ENCODE peak calls at places on chromosomes 3 and 15, in four cellular contexts. X is A549, A is heart left ventricle, R is adrenal gland. P is an unnamed sample.

GRCh38 chr3:130470132-130470531 is 46.8 kb upstream of the COL6A6 start:
- DNase-seq in X (no peak), A (no peak), R (no peak), P (no peak)

GRCh38 chr15:68187559-68187958 is 17.6 kb downstream of the CALML4 start:
- DNase-seq in X (no peak), A (peak), R (peak), P (no peak)

GRCh38 chr3:105415981-105416380 is 49.3 kb downstream of the ALCAM start:
- DNase-seq in X (no peak), A (no peak), R (no peak), P (no peak)

GRCh38 chr3:138846350-138846756 is 11.6 kb upstream of the PIK3CB start:
- DNase-seq in X (no peak), A (no peak), R (no peak), P (no peak)

GRCh38 chr3:195102609-195103467 is 168.1 kb downstream of the XXYLT1 start:
- DNase-seq in X (peak), A (no peak), R (peak), P (peak)

GRCh38 chr3:188901126-188901525 is 270.6 kb upstream of the TPRG1 start:
- DNase-seq in X (no peak), A (no peak), R (no peak), P (peak)

GRCh38 chr3:127655641-127656040 is 17.1 kb upstream of the ABTB1 start:
- DNase-seq in X (no peak), A (no peak), R (peak), P (no peak)

GRCh38 chr15:39807791-39808190 is 25.1 kb upstream of the FSIP1 start:
- DNase-seq in X (no peak), A (no peak), R (no peak), P (no peak)

GRCh38 chr3:37453393-37454391 is 279.3 kb upstream of the LRRFIP2 start:
- DNase-seq in X (no peak), A (peak), R (peak), P (no peak)

GRCh38 chr3:71532639-71533395 is 50.7 kb downstream of the FOXP1 start:
- DNase-seq in X (no peak), A (no peak), R (no peak), P (no peak)

GRCh38 chr3:135667061-135667460 is 298.5 kb upstream of the PPP2R3A start:
- DNase-seq in X (no peak), A (no peak), R (no peak), P (no peak)

GRCh38 chr3:28099296-28099695 is 142.1 kb upstream of the CMC1 start:
- DNase-seq in X (no peak), A (no peak), R (no peak), P (no peak)

GRCh38 chr15:25554640-25555039 is 115.8 kb upstream of the UBE3A start:
- DNase-seq in X (no peak), A (no peak), R (no peak), P (no peak)

DNA sequence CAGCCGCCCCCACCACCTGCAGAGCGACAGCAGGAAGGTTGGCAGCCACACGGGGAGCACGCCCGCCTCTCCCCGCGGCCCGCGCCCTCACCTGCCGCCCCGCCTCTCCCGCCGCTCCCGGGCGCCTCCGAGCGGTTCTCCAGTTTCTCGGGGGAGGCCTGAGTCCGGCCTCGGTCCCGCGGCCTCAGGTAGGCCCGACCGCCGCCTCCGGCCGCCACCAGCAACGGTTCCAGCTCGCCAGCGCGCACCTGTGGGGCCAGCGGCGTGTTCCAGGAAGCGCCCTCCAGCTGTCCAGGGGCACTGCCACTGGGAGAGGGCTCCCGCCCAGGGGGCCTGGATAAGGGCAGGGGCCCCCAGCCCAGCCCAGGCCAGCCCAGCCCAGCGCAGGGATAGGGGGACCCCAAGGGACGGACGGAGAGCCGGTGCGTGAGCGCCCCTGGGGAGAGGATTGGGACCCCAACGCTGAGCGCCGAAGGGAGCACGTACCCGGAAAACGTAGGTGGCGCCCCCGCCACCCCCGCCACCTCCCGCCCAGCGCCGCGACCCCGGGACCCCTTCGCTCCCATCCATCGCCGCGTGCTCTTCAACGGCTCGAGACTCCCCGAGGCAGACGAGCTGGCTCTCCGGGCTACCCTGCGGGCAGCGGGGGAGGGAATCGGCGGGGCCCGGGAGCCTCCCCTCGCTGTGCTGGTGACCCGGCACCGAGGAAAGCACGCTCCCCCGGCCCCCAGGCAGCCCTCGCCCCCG is 2.1 kb downstream of the LTK start:
- DNase-seq in X (no peak), A (no peak), R (no peak), P (no peak)
- TF ChIP-seq POLR2A in X (no peak), A (no peak), R (no peak), P (no peak)

DNA sequence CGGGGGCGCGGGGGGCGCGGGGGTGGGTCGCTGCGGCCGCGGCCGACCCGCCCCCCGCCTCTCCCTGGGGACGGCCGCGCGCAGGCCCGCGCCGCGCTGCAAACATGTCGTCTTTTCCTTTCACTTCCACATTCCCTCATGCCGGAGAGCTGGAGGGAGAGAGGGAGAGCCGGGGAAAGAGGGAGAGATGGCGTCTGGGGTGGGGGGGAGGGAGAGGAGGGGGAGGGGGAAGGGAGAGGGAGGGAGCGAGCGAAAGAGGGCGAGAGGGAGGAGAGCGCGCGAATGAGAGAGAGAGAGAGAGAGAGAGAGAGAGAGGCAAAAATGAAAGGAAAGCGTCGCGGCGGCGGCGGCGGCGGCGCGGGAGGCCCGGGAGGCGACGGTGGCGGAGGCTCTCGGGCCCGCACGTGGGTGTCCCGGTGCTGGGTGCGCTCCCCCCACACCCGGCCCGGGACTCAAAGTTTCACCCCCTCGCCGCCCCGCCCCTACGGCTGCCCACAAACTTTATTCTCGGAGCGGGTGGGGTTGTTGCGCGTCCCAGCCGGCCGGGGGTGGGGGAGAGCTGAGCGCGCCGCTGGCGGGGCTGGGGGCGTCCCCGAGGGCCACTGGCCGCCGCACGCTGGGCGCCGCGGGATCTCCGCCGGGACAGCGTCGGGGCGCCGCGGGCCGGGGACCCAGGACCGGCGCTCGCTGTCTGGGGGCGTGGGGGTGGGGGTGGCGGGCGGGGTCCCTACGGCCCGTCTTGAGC is 731 bp downstream of the ZNF710 start:
- DNase-seq in X (peak), A (peak), R (peak), P (peak)
- TF ChIP-seq POLR2A in X (no peak), A (no peak), R (no peak), P (no peak)

GRCh38 chr3:122694966-122695365 is 14.3 kb downstream of the PARP14 start:
- DNase-seq in X (no peak), A (no peak), R (no peak), P (no peak)
- TF ChIP-seq POLR2A in X (no peak), A (no peak), R (no peak), P (no peak)

DNA sequence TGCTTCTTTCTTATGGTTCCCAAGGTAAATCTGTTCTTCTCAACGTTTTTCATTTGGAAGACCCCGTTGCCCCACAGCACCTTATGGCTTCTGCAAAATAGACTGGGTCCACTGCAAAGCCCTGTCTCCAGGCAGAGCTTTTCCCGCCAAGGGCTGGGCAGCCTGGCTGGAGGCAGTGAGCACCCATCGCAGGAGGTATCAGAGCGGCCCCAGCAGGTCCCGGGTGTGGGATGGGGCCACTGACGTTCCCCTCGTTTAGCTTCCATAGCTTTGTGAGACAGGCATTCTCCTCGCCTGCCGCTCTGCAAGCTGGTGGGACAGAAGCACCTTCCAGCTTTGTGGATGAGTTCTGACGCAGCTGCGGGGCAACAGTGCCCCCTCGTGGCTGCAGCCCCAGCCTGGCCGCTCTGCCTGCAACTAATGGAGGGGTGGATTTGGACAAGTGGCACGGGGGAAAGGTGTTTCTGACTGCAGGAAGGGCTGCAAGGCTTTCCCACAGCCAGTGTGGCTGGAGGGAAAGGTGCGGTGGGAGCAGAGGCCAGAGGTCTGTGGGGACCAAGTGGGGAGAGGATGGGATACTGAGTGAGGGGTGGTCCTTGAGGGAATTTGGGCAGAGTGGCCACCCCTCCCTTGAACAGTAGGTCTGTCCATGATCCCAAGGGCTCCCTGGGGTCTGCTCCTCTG is 99.3 kb downstream of the FBLN2 start:
- DNase-seq in X (peak), A (peak), R (peak), P (peak)
- TF ChIP-seq POLR2A in X (no peak), A (no peak), R (no peak), P (no peak)

GRCh38 chr3:31645233-31645632 is 112.5 kb downstream of the STT3B start:
- DNase-seq in X (no peak), A (no peak), R (no peak), P (no peak)

GRCh38 chr3:31652296-31652695 is 119.6 kb downstream of the STT3B start:
- DNase-seq in X (no peak), A (no peak), R (no peak), P (no peak)

GRCh38 chr3:31653464-31653863 is 120.7 kb downstream of the STT3B start:
- DNase-seq in X (no peak), A (no peak), R (no peak), P (no peak)

DNA sequence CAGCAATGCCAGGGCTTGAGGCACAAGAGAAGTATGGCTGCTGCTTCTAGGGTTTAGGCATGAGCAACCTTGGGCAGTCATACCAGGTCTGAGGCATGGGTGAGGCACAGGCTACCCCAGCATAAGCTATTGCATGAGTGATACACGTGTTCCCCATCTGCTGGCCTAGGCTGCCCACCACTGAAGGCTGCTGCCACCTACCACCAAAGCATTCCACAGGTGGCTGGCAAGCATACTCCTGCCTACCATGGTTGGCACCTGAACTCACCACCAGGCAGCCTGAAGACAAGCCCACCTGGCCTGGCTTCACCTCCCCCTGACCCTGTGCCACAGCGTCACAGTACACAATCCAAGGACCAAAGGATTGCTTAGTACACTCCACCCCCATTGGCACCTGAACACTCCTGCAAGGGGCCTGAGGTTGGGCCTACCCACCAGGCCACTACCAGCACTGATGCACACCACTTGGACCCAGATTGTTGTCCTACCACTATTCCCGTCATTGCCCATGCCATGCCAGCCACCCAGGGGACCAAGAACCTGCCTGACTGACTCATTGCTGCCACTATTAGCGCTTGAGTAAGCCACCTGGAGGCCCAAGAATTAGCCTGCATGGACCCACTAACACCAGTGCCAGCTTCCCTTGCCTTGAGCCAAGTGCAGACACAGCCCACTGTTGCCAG is 115.7 kb downstream of the STT3B start:
- DNase-seq in X (no peak), A (no peak), R (no peak), P (no peak)
- TF ChIP-seq POLR2A in X (no peak), A (no peak), R (no peak), P (no peak)

GRCh38 chr15:64093627-64094417 is at the start of gene CIAO2A:
- DNase-seq in X (peak), A (peak), R (peak), P (peak)
- TF ChIP-seq POLR2A in X (peak), A (peak), R (no peak), P (peak)

DNA sequence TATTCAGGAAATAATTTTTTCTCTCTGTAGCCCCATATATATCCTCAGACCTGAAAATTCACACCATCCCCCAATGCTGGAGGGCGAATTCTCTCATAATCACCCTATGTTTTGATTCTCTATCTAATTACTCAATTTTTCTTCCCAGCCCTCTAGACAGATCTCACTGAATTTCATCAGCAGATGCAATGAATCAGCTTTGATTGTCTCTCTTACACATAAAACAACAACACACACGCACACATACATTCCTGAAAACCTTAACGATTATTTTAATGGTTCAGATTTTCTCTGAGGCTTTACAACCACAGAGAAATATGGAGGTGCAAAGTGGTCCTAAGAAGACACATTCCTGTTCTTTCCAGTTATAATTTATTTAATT is 11.1 kb downstream of the RBMS3 start:
- DNase-seq in X (no peak), A (no peak), R (no peak), P (no peak)
- TF ChIP-seq POLR2A in X (no peak), A (no peak), R (no peak), P (no peak)

DNA sequence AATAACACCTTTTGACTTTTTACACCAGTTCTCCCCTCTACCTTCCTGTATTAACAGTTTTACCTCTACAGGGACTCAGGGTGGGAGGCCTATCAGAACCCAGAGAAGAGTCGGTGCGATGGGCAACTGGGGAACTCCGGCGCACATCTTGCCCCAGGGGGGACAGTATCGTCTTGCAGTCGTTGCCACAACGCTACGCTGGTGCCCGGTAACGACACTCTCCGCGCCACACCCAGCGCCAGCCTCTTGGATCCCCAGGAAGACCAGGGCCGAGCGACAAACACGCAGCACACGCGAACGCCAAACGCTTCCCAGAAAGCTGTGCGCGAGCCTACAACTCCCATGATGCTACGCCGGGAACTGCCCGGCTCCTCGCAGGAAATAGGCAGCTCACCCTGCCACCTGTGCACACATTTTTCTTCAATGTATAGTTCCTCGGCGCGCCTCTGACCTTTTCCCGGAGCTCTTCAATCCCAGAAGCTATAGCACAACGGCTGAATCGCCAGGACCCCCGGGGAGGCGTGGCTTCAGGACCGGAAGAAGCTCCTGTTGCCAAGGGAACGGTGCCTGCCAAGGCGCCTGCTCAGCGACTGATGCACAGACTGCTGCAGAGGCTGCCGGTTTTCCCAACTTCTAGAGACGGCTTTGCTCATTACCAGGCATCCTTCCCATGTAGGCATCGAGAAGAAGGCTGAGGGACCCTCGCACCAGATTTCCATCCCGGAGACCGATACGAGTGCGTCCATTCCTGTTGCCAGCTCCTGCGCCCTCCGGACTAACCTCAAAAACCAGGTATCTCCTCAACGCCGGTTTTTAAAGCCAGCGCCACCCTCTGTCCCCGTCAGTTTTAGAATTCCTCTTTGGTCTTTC is at the start of gene ARL6:
- DNase-seq in X (peak), A (peak), R (peak), P (peak)
- TF ChIP-seq POLR2A in X (peak), A (peak), R (no peak), P (peak)

DNA sequence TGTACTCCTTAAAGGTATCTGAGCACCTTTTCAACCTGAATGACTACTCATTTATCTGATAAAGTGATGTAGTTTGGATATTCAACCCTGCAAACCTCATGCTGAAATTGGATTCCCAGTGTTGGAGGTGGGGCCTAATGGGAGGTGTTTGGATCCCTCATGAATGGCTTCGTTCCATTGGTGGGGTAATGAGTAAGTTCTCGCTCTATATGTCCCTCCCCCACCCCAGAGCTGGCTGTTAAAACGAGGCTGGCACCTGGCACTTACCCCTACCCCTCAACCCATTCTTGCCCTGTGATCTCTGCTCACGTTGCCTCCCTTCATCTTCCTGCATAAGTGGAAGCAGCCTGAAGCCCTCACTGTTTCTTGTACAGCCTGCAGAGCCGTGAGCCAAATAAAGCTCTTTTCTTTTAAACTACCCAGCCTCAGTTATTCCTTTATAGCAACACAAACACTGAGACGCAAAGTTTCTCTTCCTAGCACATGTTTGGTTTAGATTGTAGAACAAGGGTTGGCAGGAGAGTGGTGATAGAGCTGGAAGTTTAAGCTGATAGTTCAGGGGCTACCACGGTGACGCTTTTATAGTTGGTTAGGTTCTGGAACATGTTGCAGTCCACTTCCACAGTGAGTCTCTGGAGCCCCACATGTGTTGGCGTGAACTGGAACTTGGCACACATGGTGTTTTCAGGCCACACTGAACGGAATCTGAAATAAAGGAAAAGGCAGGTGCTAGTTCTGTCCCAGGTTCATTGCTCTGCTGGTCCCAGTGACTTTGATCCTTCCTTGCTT is 11.8 kb downstream of the CCNDBP1 start:
- DNase-seq in X (no peak), A (no peak), R (no peak), P (no peak)
- TF ChIP-seq POLR2A in X (no peak), A (no peak), R (no peak), P (peak)